ENCODE peak calls at places on chromosomes 16 and 17, in eight cellular contexts. M, U, E, Z, O, Y, K and P are unnamed samples.
A peak's percentile ranks its signal among the peaks of the same experiment; 100 is the strongest.

GRCh38 chr16:14284930-14285541 is 213.9 kb downstream of the MRTFB start:
- DNase-seq in Y (no peak), Z (no peak), K (no peak), O (no peak), M (peak; percentile 65), E (peak; percentile 76), U (peak; percentile 77), P (peak; percentile 76)

GRCh38 chr16:86761117-86761971 is 183.0 kb downstream of the FOXL1 start:
- DNase-seq in Y (no peak), O (peak; percentile 64), U (peak; percentile 70), K (peak; percentile 93), M (peak; percentile 22), E (peak; percentile 72), Z (peak; percentile 36), P (peak; percentile 64)

GRCh38 chr16:53911506-53911905 is 207.6 kb downstream of the FTO start:
- DNase-seq in K (no peak), Y (no peak), E (peak; percentile 9), O (no peak), M (no peak), Z (no peak), U (no peak), P (no peak)

GRCh38 chr17:49762148-49762941 is 1.6 kb downstream of the FAM117A start:
- DNase-seq in E (no peak), K (no peak), M (no peak), O (no peak), Y (no peak), U (no peak), Z (no peak), P (no peak)

GRCh38 chr17:36505171-36505570 is 18.7 kb downstream of the ZNHIT3 start:
- DNase-seq in K (no peak), Z (no peak), M (no peak), U (no peak), E (no peak), Y (no peak), O (no peak), P (no peak)

GRCh38 chr16:47732122-47732805 is 271.1 kb downstream of the PHKB start:
- DNase-seq in U (no peak), M (no peak), O (no peak), E (peak; percentile 5), Z (no peak), Y (no peak), K (no peak), P (no peak)

GRCh38 chr16:2032285-2033056 is 5.8 kb downstream of the NHERF2 start:
- DNase-seq in E (no peak), U (no peak), O (peak; percentile 59), M (no peak), K (no peak), Y (no peak), Z (no peak), P (no peak)

GRCh38 chr16:66809765-66810164 is 8.4 kb upstream of the TERB1 start:
- DNase-seq in O (no peak), K (no peak), E (no peak), Y (no peak), U (no peak), M (no peak), Z (no peak), P (no peak)

GRCh38 chr17:79850571-79851460 is 11.6 kb upstream of the CBX4 start:
- DNase-seq in Z (no peak), U (peak; percentile 54), M (no peak), Y (no peak), K (no peak), E (no peak), O (no peak), P (no peak)

GRCh38 chr17:39750131-39751015 is 12.6 kb downstream of the GRB7 start:
- DNase-seq in Y (no peak), M (peak; percentile 84), O (peak; percentile 68), Z (no peak), E (no peak), K (peak; percentile 50), U (no peak), P (peak; percentile 80)

GRCh38 chr16:14958970-14959369 is 15.9 kb upstream of the PDXDC1 start:
- DNase-seq in K (no peak), O (no peak), M (no peak), Z (no peak), U (no peak), E (no peak), Y (no peak), P (no peak)

GRCh38 chr17:63930951-63931575 is 1.1 kb downstream of the CD79B start:
- DNase-seq in O (peak; percentile 83), Y (peak; percentile 61), Z (no peak), K (no peak), E (no peak), U (no peak), M (no peak), P (no peak)

GRCh38 chr16:87216824-87217205 is 100.4 kb downstream of the C16orf95 start:
- DNase-seq in O (no peak), Z (no peak), Y (no peak), M (no peak), K (peak; percentile 88), E (peak; percentile 28), U (no peak), P (no peak)

GRCh38 chr16:66569131-66569530 is 2.9 kb downstream of the CMTM1 start:
- DNase-seq in K (no peak), U (no peak), M (no peak), O (no peak), Y (no peak), E (peak; percentile 70), Z (no peak), P (no peak)

GRCh38 chr17:17765921-17766320 is 70.9 kb downstream of the SREBF1 start:
- DNase-seq in U (no peak), Z (no peak), K (no peak), E (no peak), O (no peak), M (no peak), Y (no peak), P (no peak)

GRCh38 chr16:83802135-83802534 is 5.6 kb upstream of the HSBP1 start:
- DNase-seq in U (peak; percentile 26), Z (no peak), Y (no peak), M (no peak), E (peak; percentile 75), K (no peak), O (no peak), P (no peak)

GRCh38 chr17:2033128-2033527 is 3.2 kb downstream of the DPH1 start:
- DNase-seq in O (no peak), Y (no peak), M (no peak), U (no peak), Z (no peak), K (no peak), E (no peak), P (no peak)

GRCh38 chr17:45172541-45173286 is 11.0 kb downstream of the HEXIM2 start:
- DNase-seq in E (no peak), M (peak; percentile 97), O (peak; percentile 72), Y (no peak), K (peak; percentile 90), Z (peak; percentile 73), U (peak; percentile 64), P (peak; percentile 66)

GRCh38 chr16:83533193-83533592 is 274.6 kb upstream of the HSBP1 start:
- DNase-seq in E (no peak), M (no peak), O (no peak), K (no peak), Z (no peak), U (no peak), Y (no peak), P (no peak)

GRCh38 chr17:19763416-19763815 is 15.3 kb upstream of the ALDH3A1 start:
- DNase-seq in K (no peak), M (no peak), E (no peak), O (no peak), Z (no peak), U (no peak), Y (no peak), P (no peak)

GRCh38 chr16:56708418-56708817 is 21.5 kb upstream of the NUP93 start:
- DNase-seq in E (no peak), Z (no peak), Y (no peak), M (no peak), K (no peak), U (no peak), O (no peak), P (no peak)

GRCh38 chr17:45428954-45429337 is 3.7 kb downstream of the ARHGAP27 start:
- DNase-seq in O (no peak), Y (no peak), E (no peak), U (no peak), Z (no peak), M (no peak), K (peak; percentile 63), P (no peak)

GRCh38 chr16:35414139-35414538 is 1954.7 kb downstream of the TP53TG3F start:
- DNase-seq in Y (no peak), Z (no peak), O (no peak), K (no peak), M (no peak), U (no peak), E (no peak), P (no peak)

GRCh38 chr17:48246623-48247022 is 139.1 kb downstream of the SNX11 start:
- DNase-seq in K (no peak), Z (no peak), M (no peak), O (no peak), U (no peak), Y (no peak), E (no peak), P (no peak)

GRCh38 chr17:19418312-19418992 is 7.4 kb downstream of the RNF112 start:
- DNase-seq in E (peak; percentile 24), Y (no peak), O (no peak), U (peak; percentile 60), M (no peak), K (no peak), Z (no peak), P (no peak)

GRCh38 chr16:30183236-30183960 is at the start of gene CORO1A:
- DNase-seq in Y (peak; percentile 77), K (peak; percentile 94), E (peak; percentile 69), Z (peak; percentile 19), M (peak; percentile 51), O (peak; percentile 82), U (peak; percentile 91), P (peak; percentile 86)

GRCh38 chr17:74369221-74369620 is 1.9 kb downstream of the GPR142 start:
- DNase-seq in Y (peak; percentile 34), E (no peak), Z (no peak), K (no peak), O (peak; percentile 51), U (no peak), M (no peak), P (no peak)

GRCh38 chr17:73211745-73212144 is 18.9 kb downstream of the COG1 start:
- DNase-seq in Z (no peak), K (no peak), U (no peak), M (no peak), E (no peak), O (no peak), Y (peak; percentile 62), P (no peak)
- H3K27me3 ChIP-seq in Z (no peaks in the 10 kb centered on the region), K (no peaks in the 10 kb centered on the region), U (no peaks in the 10 kb centered on the region), M (no peaks in the 10 kb centered on the region), E (no peaks in the 10 kb centered on the region), O (no peaks in the 10 kb centered on the region), Y (no peaks in the 10 kb centered on the region), P (no peaks in the 10 kb centered on the region)

GRCh38 chr16:85008267-85008666 is 3.1 kb downstream of the ZDHHC7 start:
- DNase-seq in Y (no peak), U (no peak), E (no peak), M (no peak), K (no peak), Z (no peak), O (no peak), P (no peak)
- H3K4me1 ChIP-seq in Y (peaks cover 21% of the 10 kb centered on the region), U (peaks cover 52% of the 10 kb centered on the region), E (peaks cover 13% of the 10 kb centered on the region), M (peaks cover 81% of the 10 kb centered on the region), K (peaks cover 5% of the 10 kb centered on the region), Z (peaks cover 51% of the 10 kb centered on the region), O (peaks cover 83% of the 10 kb centered on the region), P (peaks cover 39% of the 10 kb centered on the region)

GRCh38 chr17:5526821-5527598 is 40.6 kb downstream of the MIS12 start:
- DNase-seq in M (peak; percentile 59), Y (no peak), O (peak; percentile 70), E (peak; percentile 97), U (peak; percentile 91), Z (peak; percentile 83), K (peak; percentile 90), P (peak; percentile 90)
- H3K27ac ChIP-seq in M (no peak overlapping the region), Y (no peak overlapping the region), O (peak overlapping the region; percentile 58), E (peak overlapping the region; percentile 96), U (peak overlapping the region; percentile 89), Z (peak overlapping the region; percentile 85), K (peak overlapping the region; percentile 92), P (peak overlapping the region; percentile 80)

GRCh38 chr16:71426880-71427615 is 14.8 kb downstream of the TLE7 start:
- DNase-seq in U (no peak), O (no peak), Z (no peak), K (no peak), M (no peak), Y (no peak), E (no peak), P (no peak)
- H3K27me3 ChIP-seq in U (peaks cover 14% of the 10 kb centered on the region), O (peaks cover 4% of the 10 kb centered on the region), Z (no peaks in the 10 kb centered on the region), K (no peaks in the 10 kb centered on the region), M (peaks cover 7% of the 10 kb centered on the region), Y (peaks cover 4% of the 10 kb centered on the region), E (peaks cover 3% of the 10 kb centered on the region), P (peaks cover 48% of the 10 kb centered on the region)